ENCODE peak calls at places on chromosomes 2 and 18, in four cellular contexts. W is H1, Y is K562, T is GM12878. A is an unnamed sample.

GRCh38 chr18:39840406-39840805 is 2114.6 kb upstream of the PIK3C3 start:
- DNase-seq in Y (no peak), W (no peak), T (no peak), A (no peak)

GRCh38 chr2:209624192-209624938 is 147.3 kb upstream of the UNC80 start:
- DNase-seq in Y (no peak), T (no peak), W (no peak), A (no peak)

GRCh38 chr2:128787616-128788015 is 468.9 kb upstream of the HS6ST1 start:
- DNase-seq in W (no peak), T (no peak), Y (no peak), A (no peak)

GRCh38 chr18:518081-518480 is 17.6 kb upstream of the COLEC12 start:
- DNase-seq in T (no peak), W (no peak), Y (no peak), A (no peak)

GRCh38 chr2:109226612-109227011 is 97.6 kb downstream of the SH3RF3 start:
- DNase-seq in Y (no peak), T (no peak), W (no peak), A (no peak)

GRCh38 chr2:230953843-230954242 is 28.8 kb upstream of the GPR55 start:
- DNase-seq in Y (no peak), W (no peak), T (no peak), A (no peak)

GRCh38 chr2:70978388-70979357 is at the start of gene ANKRD53:
- DNase-seq in T (no peak), Y (no peak), W (no peak), A (peak; percentile 27)

GRCh38 chr2:5125017-5125730 is 567.0 kb upstream of the SOX11 start:
- DNase-seq in Y (no peak), T (no peak), W (peak; percentile 13), A (no peak)

GRCh38 chr18:39205565-39205964 is 1640.0 kb upstream of the CELF4 start:
- DNase-seq in W (no peak), T (no peak), Y (no peak), A (no peak)

GRCh38 chr2:1891147-1891546 is 146.8 kb upstream of the PXDN start:
- DNase-seq in W (no peak), Y (no peak), T (no peak), A (no peak)

GRCh38 chr2:70616168-70616694 is 62.6 kb upstream of the TGFA start:
- DNase-seq in Y (no peak), T (no peak), W (no peak), A (no peak)

GRCh38 chr2:172021955-172022354 is 22.2 kb downstream of the METAP1D start:
- DNase-seq in Y (no peak), T (no peak), W (no peak), A (no peak)

GRCh38 chr2:172096661-172097547 is 5.8 kb downstream of the DLX2 start:
- DNase-seq in W (no peak), T (no peak), Y (no peak), A (peak; percentile 65)

GRCh38 chr2:215830313-215830712 is 183.0 kb downstream of the MREG start:
- DNase-seq in Y (peak; percentile 71), T (no peak), W (no peak), A (no peak)

GRCh38 chr2:200966770-200967169 is 3.3 kb upstream of the ORC2 start:
- DNase-seq in W (no peak), T (peak; percentile 31), Y (peak; percentile 35), A (no peak)

GRCh38 chr18:79589601-79590091 is 90.0 kb upstream of the CTDP1 start:
- DNase-seq in Y (no peak), W (no peak), T (no peak), A (no peak)

GRCh38 chr2:158011055-158011771 is 90.5 kb upstream of the UPP2 start:
- DNase-seq in Y (no peak), T (no peak), W (peak; percentile 65), A (no peak)

GRCh38 chr18:48476550-48476917 is 62.3 kb upstream of the CTIF start:
- DNase-seq in W (no peak), T (no peak), Y (no peak), A (no peak)

GRCh38 chr2:64750001-64750816 is 96.5 kb upstream of the SERTAD2 start:
- DNase-seq in Y (peak; percentile 38), T (no peak), W (no peak), A (peak; percentile 50)

GRCh38 chr2:144449028-144449406 is 70.9 kb downstream of the ZEB2 start:
- DNase-seq in W (no peak), Y (no peak), T (no peak), A (no peak)

GRCh38 chr2:31241625-31242270 is 7.8 kb downstream of the EHD3 start:
- DNase-seq in T (no peak), W (no peak), Y (no peak), A (no peak)

GRCh38 chr2:20370191-20370590 is 19.5 kb upstream of the PUM2 start:
- DNase-seq in Y (no peak), W (no peak), T (no peak), A (no peak)

GRCh38 chr2:20624156-20624883 is 26.6 kb downstream of the HS1BP3 start:
- DNase-seq in Y (no peak), T (no peak), W (no peak), A (no peak)

GRCh38 chr18:5106730-5107129 is 90.3 kb downstream of the AKAIN1 start:
- DNase-seq in T (no peak), Y (no peak), W (no peak), A (no peak)

GRCh38 chr2:85911836-85912692 is 23.3 kb upstream of the ST3GAL5 start:
- DNase-seq in W (no peak), Y (no peak), T (no peak), A (no peak)

GRCh38 chr2:228725031-228725430 is 543.5 kb upstream of the SPHKAP start:
- DNase-seq in Y (no peak), W (no peak), T (no peak), A (no peak)

GRCh38 chr2:221502270-221502973 is 69.7 kb downstream of the EPHA4 start:
- DNase-seq in W (no peak), Y (no peak), T (no peak), A (no peak)

GRCh38 chr2:14288016-14288415 is 344.5 kb upstream of the LRATD1 start:
- DNase-seq in W (no peak), Y (no peak), T (no peak), A (no peak)

GRCh38 chr18:3059272-3059671 is 46.3 kb upstream of the LPIN2 start:
- DNase-seq in T (no peak), Y (no peak), W (no peak), A (no peak)

GRCh38 chr2:223169830-223170605 is 118.0 kb downstream of the KCNE4 start:
- DNase-seq in T (peak; percentile 66), W (no peak), Y (no peak), A (no peak)

DNA sequence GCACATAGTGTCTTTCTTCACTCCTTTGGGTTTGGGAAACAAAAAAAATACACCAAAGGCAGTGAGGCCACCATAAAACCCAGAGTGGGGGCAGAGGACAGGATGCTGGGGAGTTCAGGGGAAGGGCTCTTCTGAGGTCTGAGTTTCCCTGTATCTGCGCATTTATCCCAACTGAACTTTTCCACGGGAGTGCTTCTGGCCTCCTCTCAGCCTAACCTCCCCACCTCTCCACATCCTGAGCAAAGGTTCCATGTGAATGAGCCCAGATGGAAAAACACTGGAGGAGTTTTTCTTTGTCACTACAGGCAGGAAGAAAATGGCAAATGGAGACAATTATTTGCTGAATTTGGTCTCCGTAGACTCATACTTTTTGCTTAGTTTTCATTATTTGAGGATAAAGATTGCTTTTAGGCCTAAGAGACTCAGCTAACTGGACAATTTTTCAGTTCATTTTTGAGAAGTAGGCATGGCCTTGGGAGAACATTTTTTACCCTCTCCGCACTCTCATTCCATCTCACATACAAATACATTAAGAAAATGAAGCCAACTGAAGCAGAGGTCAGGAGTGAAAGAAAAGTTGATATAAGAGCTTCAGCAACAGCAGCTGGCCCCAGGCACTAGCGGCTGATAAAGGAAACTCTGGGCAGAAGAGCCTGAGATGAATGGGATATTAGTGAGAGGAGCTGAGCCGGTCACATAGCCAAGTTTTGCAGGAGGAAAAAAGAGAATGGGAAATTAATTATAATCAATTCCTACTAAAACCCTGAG is 82.6 kb upstream of the CYP1B1 start:
- DNase-seq in W (no peak), T (no peak), Y (no peak), A (no peak)
- H3K4me1 ChIP-seq in W (no peaks in the 10 kb centered on the region), T (no peaks in the 10 kb centered on the region), Y (peaks cover 3% of the 10 kb centered on the region), A (no peaks in the 10 kb centered on the region)

GRCh38 chr18:9861157-9861556 is 24.6 kb upstream of the TXNDC2 start:
- DNase-seq in W (no peak), Y (no peak), T (peak; percentile 49), A (no peak)

GRCh38 chr18:9859232-9859631 is 26.5 kb upstream of the TXNDC2 start:
- DNase-seq in T (no peak), Y (no peak), W (no peak), A (no peak)

GRCh38 chr18:9862686-9863085 is 23.1 kb upstream of the TXNDC2 start:
- DNase-seq in T (no peak), W (no peak), Y (no peak), A (no peak)

GRCh38 chr18:9861933-9862332 is 23.8 kb upstream of the TXNDC2 start:
- DNase-seq in W (no peak), Y (no peak), T (peak; percentile 43), A (no peak)

GRCh38 chr18:9860682-9861081 is 25.1 kb upstream of the TXNDC2 start:
- DNase-seq in W (no peak), T (no peak), Y (no peak), A (no peak)
- TF ChIP-seq NRF1 in W (no peak), T (no peak), Y (no peak), A (no peak)

DNA sequence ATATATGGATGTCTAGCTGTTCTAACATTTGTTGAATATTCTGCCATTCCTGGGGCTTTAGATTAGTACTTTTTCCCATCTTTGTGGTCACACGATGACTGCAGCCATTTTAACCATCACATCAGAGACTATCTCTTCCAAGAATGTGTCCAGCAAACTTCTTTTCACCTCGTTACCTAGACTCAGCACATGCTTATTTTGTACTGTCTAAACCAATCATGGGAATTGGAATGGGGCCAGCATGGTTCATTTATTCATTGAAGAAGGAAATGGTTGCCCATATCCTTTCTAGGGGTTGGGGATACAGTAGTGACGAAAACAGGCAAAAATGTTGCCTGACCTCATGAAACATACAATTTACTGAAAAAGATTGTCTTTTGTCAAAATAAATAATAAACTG is 2.5 kb upstream of the VRK2 start:
- DNase-seq in T (no peak), W (no peak), Y (no peak), A (no peak)
- H3K4me1 ChIP-seq in T (peaks cover 22% of the 10 kb centered on the region), W (peaks cover 5% of the 10 kb centered on the region), Y (peaks cover 21% of the 10 kb centered on the region), A (no peaks in the 10 kb centered on the region)

GRCh38 chr18:23451491-23451890 is 1.6 kb upstream of the RIOK3 start:
- DNase-seq in T (no peak), W (no peak), Y (no peak), A (no peak)
- TF ChIP-seq NRF1 in T (no peak), W (no peak), Y (no peak), A (no peak)

A was measured in SK-N-SH.